ENCODE peak calls at places on chromosomes 3 and 15, in eight cellular contexts. C, P, E, Z, O, S, L and K are unnamed samples.

GRCh38 chr15:83365370-83365938 is 81.0 kb upstream of the BNC1 start:
- DNase-seq in C (peak; percentile 85), P (peak; percentile 43), E (peak; percentile 92), Z (no peak), O (no peak), S (no peak), L (peak; percentile 31), K (no peak)

GRCh38 chr15:61201322-61201721 is 27.8 kb downstream of the RORA start:
- DNase-seq in C (no peak), P (no peak), E (no peak), Z (no peak), O (no peak), S (no peak), L (no peak), K (no peak)

GRCh38 chr3:12934431-12934830 is 93.1 kb upstream of the RPL32 start:
- DNase-seq in C (peak; percentile 10), P (peak; percentile 52), E (peak; percentile 63), Z (no peak), O (no peak), S (no peak), L (peak; percentile 78), K (peak; percentile 89)

GRCh38 chr15:91426412-91426811 is 326.4 kb downstream of the SV2B start:
- DNase-seq in C (no peak), P (no peak), E (no peak), Z (no peak), O (no peak), S (no peak), L (no peak), K (no peak)

GRCh38 chr3:124467980-124468902 is 262.0 kb upstream of the UMPS start:
- DNase-seq in C (peak; percentile 76), P (peak; percentile 66), E (peak; percentile 52), Z (no peak), O (no peak), S (no peak), L (no peak), K (no peak)

GRCh38 chr3:130905551-130905950 is 11.7 kb downstream of the ATP2C1 start:
- DNase-seq in C (peak; percentile 73), P (no peak), E (peak; percentile 83), Z (no peak), O (no peak), S (no peak), L (no peak), K (no peak)

GRCh38 chr15:70281811-70282307 is 184.1 kb upstream of the TLE3 start:
- DNase-seq in C (peak; percentile 60), P (no peak), E (peak; percentile 26), Z (no peak), O (no peak), S (peak; percentile 63), L (no peak), K (no peak)

GRCh38 chr15:92711457-92711831 is 55.9 kb upstream of the FAM174B start:
- DNase-seq in C (no peak), P (no peak), E (no peak), Z (no peak), O (no peak), S (no peak), L (no peak), K (no peak)

GRCh38 chr15:62988701-62989100 is 53.8 kb upstream of the TPM1 start:
- DNase-seq in C (no peak), P (no peak), E (no peak), Z (no peak), O (no peak), S (no peak), L (no peak), K (no peak)

GRCh38 chr3:80696280-80696679 is 928.5 kb upstream of the ROBO1 start:
- DNase-seq in C (no peak), P (no peak), E (no peak), Z (no peak), O (no peak), S (no peak), L (no peak), K (no peak)

GRCh38 chr3:49351521-49352011 is 6.6 kb downstream of the GPX1 start:
- DNase-seq in C (peak; percentile 85), P (no peak), E (peak; percentile 73), Z (no peak), O (no peak), S (no peak), L (no peak), K (no peak)

GRCh38 chr15:39969871-39970270 is 36.0 kb downstream of the EIF2AK4 start:
- DNase-seq in C (peak; percentile 62), P (no peak), E (peak; percentile 84), Z (no peak), O (no peak), S (no peak), L (peak; percentile 39), K (peak; percentile 88)

GRCh38 chr15:45631831-45632230 is 3.0 kb upstream of the SQOR start:
- DNase-seq in C (peak; percentile 36), P (no peak), E (no peak), Z (no peak), O (no peak), S (no peak), L (no peak), K (no peak)

GRCh38 chr3:72727207-72727606 is 121.0 kb downstream of the SHQ1 start:
- DNase-seq in C (no peak), P (no peak), E (peak; percentile 49), Z (no peak), O (no peak), S (no peak), L (no peak), K (no peak)

GRCh38 chr3:69300296-69300695 is 85.6 kb downstream of the FRMD4B start:
- DNase-seq in C (no peak), P (no peak), E (no peak), Z (no peak), O (no peak), S (no peak), L (no peak), K (no peak)

GRCh38 chr15:71752604-71753289 is 57.6 kb upstream of the NR2E3 start:
- DNase-seq in C (peak; percentile 83), P (peak; percentile 60), E (peak; percentile 92), Z (no peak), O (no peak), S (no peak), L (no peak), K (no peak)

GRCh38 chr3:23495507-23495906 is 292.4 kb downstream of the UBE2E2 start:
- DNase-seq in C (no peak), P (no peak), E (peak; percentile 35), Z (no peak), O (no peak), S (no peak), L (no peak), K (no peak)

GRCh38 chr3:119637679-119638525 is 22.5 kb downstream of the POPDC2 start:
- DNase-seq in C (peak; percentile 66), P (no peak), E (peak; percentile 78), Z (no peak), O (no peak), S (no peak), L (no peak), K (no peak)

GRCh38 chr3:119636891-119637611 is 23.3 kb downstream of the POPDC2 start:
- DNase-seq in C (no peak), P (no peak), E (no peak), Z (no peak), O (no peak), S (no peak), L (no peak), K (no peak)

GRCh38 chr3:119641416-119641815 is 19.0 kb downstream of the POPDC2 start:
- DNase-seq in C (no peak), P (no peak), E (no peak), Z (no peak), O (no peak), S (no peak), L (no peak), K (no peak)

GRCh38 chr3:119643094-119643493 is 17.3 kb downstream of the POPDC2 start:
- DNase-seq in C (no peak), P (no peak), E (peak; percentile 44), Z (no peak), O (no peak), S (no peak), L (no peak), K (no peak)

GRCh38 chr3:119639494-119640350 is 20.7 kb downstream of the POPDC2 start:
- DNase-seq in C (no peak), P (no peak), E (no peak), Z (no peak), O (no peak), S (no peak), L (no peak), K (no peak)
- H3K4me1 ChIP-seq in C (peaks cover 45% of the 10 kb centered on the region), P (no peaks in the 10 kb centered on the region), E (peaks cover 19% of the 10 kb centered on the region), Z (no peaks in the 10 kb centered on the region), O (no peaks in the 10 kb centered on the region), S (peaks cover 30% of the 10 kb centered on the region), L (peaks cover 96% of the 10 kb centered on the region), K (peaks cover 46% of the 10 kb centered on the region)

GRCh38 chr3:33317963-33318708 is 40.9 kb downstream of the FBXL2 start:
- DNase-seq in C (peak; percentile 12), P (no peak), E (no peak), Z (no peak), O (no peak), S (no peak), L (no peak), K (no peak)

GRCh38 chr3:33314993-33315392 is 37.8 kb downstream of the FBXL2 start:
- DNase-seq in C (no peak), P (no peak), E (no peak), Z (no peak), O (no peak), S (no peak), L (no peak), K (no peak)

GRCh38 chr3:33313331-33313730 is 36.1 kb downstream of the FBXL2 start:
- DNase-seq in C (peak; percentile 51), P (no peak), E (no peak), Z (no peak), O (no peak), S (no peak), L (no peak), K (no peak)

GRCh38 chr3:33315826-33316225 is 38.6 kb downstream of the FBXL2 start:
- DNase-seq in C (peak; percentile 49), P (no peak), E (peak; percentile 65), Z (no peak), O (no peak), S (no peak), L (no peak), K (no peak)

GRCh38 chr3:33318709-33319380 is 41.6 kb downstream of the FBXL2 start:
- DNase-seq in C (peak; percentile 25), P (no peak), E (no peak), Z (no peak), O (no peak), S (no peak), L (no peak), K (no peak)
- H3K4me1 ChIP-seq in C (peaks cover 3% of the 10 kb centered on the region), P (no peaks in the 10 kb centered on the region), E (peaks cover 12% of the 10 kb centered on the region), Z (no peaks in the 10 kb centered on the region), O (no peaks in the 10 kb centered on the region), S (no peaks in the 10 kb centered on the region), L (no peaks in the 10 kb centered on the region), K (no peaks in the 10 kb centered on the region)

DNA sequence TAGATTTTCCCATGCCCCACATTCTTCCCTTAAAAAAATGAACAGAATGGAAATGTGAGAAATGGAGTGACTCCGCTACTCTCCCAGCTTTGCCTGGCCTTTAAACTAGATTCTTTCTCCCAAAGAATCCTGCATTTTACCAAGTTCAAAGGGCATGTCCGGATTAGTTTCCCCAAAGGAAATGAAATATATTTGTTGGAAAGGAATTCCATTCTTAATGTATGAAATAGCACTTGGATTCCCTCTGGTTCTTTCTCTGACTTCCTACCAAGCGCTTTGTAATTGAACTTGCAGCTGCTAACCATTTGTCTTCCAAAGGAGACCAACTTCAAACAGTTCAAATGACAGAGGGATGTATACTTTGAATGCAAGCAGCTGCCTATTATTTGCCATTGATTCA is 18.9 kb downstream of the MAP2K1 start:
- DNase-seq in C (peak; percentile 7), P (no peak), E (peak; percentile 53), Z (no peak), O (no peak), S (no peak), L (no peak), K (no peak)
- H3K4me1 ChIP-seq in C (peaks cover 80% of the 10 kb centered on the region), P (peaks cover 15% of the 10 kb centered on the region), E (peaks cover 52% of the 10 kb centered on the region), Z (peaks cover 83% of the 10 kb centered on the region), O (peaks cover 81% of the 10 kb centered on the region), S (peaks cover 94% of the 10 kb centered on the region), L (peaks cover 60% of the 10 kb centered on the region), K (peaks cover 9% of the 10 kb centered on the region)

GRCh38 chr3:151774235-151774634 is 39.7 kb upstream of the AADAC start:
- DNase-seq in C (no peak), P (no peak), E (no peak), Z (no peak), O (no peak), S (no peak), L (no peak), K (no peak)
- H3K4me1 ChIP-seq in C (peaks cover 27% of the 10 kb centered on the region), P (peaks cover 17% of the 10 kb centered on the region), E (no peaks in the 10 kb centered on the region), Z (no peaks in the 10 kb centered on the region), O (no peaks in the 10 kb centered on the region), S (peaks cover 24% of the 10 kb centered on the region), L (peaks cover 42% of the 10 kb centered on the region), K (peaks cover 13% of the 10 kb centered on the region)